ENCODE peak calls at places on chromosomes 7 and 10, in eight cellular contexts. T is dorsolateral prefrontal cortex; U is neuronal stem cell; D is activated naive CD4-positive, alpha-beta T cell treated with Interleukin-2 at 50 U/mL for 16 hours; Z is GM18507; W is iPS-NIHi11; O is MCF 10A; H is T-cell. K is an unnamed sample.

GRCh38 chr10:102133373-102134195 is 744 bp downstream of the PPRC1 start:
- DNase-seq in H (peak; percentile 15), T (peak; percentile 82), O (peak; percentile 73), Z (peak; percentile 49), D (peak; percentile 70), U (peak; percentile 45), W (peak; percentile 75), K (peak; percentile 41)

GRCh38 chr7:140055833-140056232 is 6.9 kb downstream of the PARP12 start:
- DNase-seq in D (no peak), H (no peak), W (no peak), Z (no peak), O (no peak), T (no peak), U (no peak), K (no peak)

GRCh38 chr7:131633342-131633843 is 77.0 kb upstream of the PODXL start:
- DNase-seq in D (no peak), U (no peak), T (no peak), Z (no peak), W (no peak), O (peak; percentile 35), H (no peak), K (no peak)

GRCh38 chr10:107072028-107072427 is 92.5 kb downstream of the SORCS1 start:
- DNase-seq in U (no peak), W (no peak), H (no peak), T (no peak), O (no peak), Z (no peak), D (no peak), K (no peak)

GRCh38 chr10:51773681-51774080 is 74.3 kb upstream of the CSTF2T start:
- DNase-seq in T (no peak), D (no peak), W (no peak), H (no peak), Z (no peak), O (no peak), U (no peak), K (no peak)

GRCh38 chr10:6033954-6034353 is 28.2 kb downstream of the IL2RA start:
- DNase-seq in U (no peak), H (no peak), W (no peak), T (no peak), O (no peak), D (no peak), Z (no peak), K (no peak)

GRCh38 chr10:14652067-14652466 is 122.6 kb downstream of the FAM107B start:
- DNase-seq in U (no peak), H (no peak), W (no peak), T (no peak), O (no peak), D (no peak), Z (no peak), K (no peak)

GRCh38 chr10:6062101-6062771 is at the start of gene IL2RA:
- DNase-seq in T (no peak), W (no peak), H (peak; percentile 34), Z (no peak), U (no peak), D (peak; percentile 82), O (no peak), K (no peak)

GRCh38 chr7:139078399-139078798 is 31.1 kb downstream of the ZC3HAV1 start:
- DNase-seq in O (no peak), U (no peak), Z (no peak), T (no peak), W (no peak), D (no peak), H (no peak), K (no peak)

GRCh38 chr10:118838364-118838763 is 83.6 kb upstream of the CACUL1 start:
- DNase-seq in D (no peak), H (no peak), Z (no peak), W (no peak), O (no peak), T (no peak), U (no peak), K (no peak)

GRCh38 chr10:35643151-35643975 is 1.3 kb upstream of the FZD8 start:
- DNase-seq in T (peak; percentile 59), D (peak; percentile 13), Z (no peak), O (peak; percentile 33), U (peak; percentile 43), H (no peak), W (peak; percentile 61), K (peak; percentile 54)

GRCh38 chr10:10798543-10799192 is 219.0 kb upstream of the CELF2 start:
- DNase-seq in Z (no peak), H (no peak), D (no peak), U (no peak), O (no peak), W (peak; percentile 29), T (peak; percentile 20), K (no peak)

GRCh38 chr7:50584793-50585399 is 19.7 kb upstream of the DDC start:
- DNase-seq in T (no peak), O (peak; percentile 18), Z (no peak), U (no peak), H (no peak), W (peak; percentile 20), D (no peak), K (no peak)

GRCh38 chr10:52533986-52534385 is 219.9 kb downstream of the DKK1 start:
- DNase-seq in Z (no peak), O (peak; percentile 27), H (no peak), U (no peak), T (no peak), W (no peak), D (no peak), K (no peak)

GRCh38 chr10:79445217-79445707 is at the start of gene ZCCHC24:
- DNase-seq in H (no peak), O (peak; percentile 46), Z (peak; percentile 35), W (peak; percentile 78), T (no peak), U (no peak), D (no peak), K (peak; percentile 73)

GRCh38 chr10:71727429-71728217 is 8.0 kb upstream of the C10orf105 start:
- DNase-seq in Z (no peak), O (peak; percentile 70), H (peak; percentile 69), T (no peak), U (no peak), W (no peak), D (peak; percentile 68), K (peak; percentile 84)

GRCh38 chr10:30985552-30985951 is 46.1 kb downstream of the ZNF438 start:
- DNase-seq in O (peak; percentile 63), W (no peak), Z (no peak), T (no peak), D (no peak), U (no peak), H (no peak), K (no peak)

GRCh38 chr7:95859434-95859833 is 87.1 kb downstream of the DYNC1I1 start:
- DNase-seq in H (no peak), O (no peak), U (no peak), Z (no peak), D (no peak), T (no peak), W (peak; percentile 10), K (no peak)

GRCh38 chr10:34954142-34954541 is 136.0 kb downstream of the CUL2 start:
- DNase-seq in O (peak; percentile 51), T (no peak), U (no peak), Z (no peak), W (peak; percentile 46), H (no peak), D (no peak), K (no peak)

GRCh38 chr7:134836447-134836846 is 57.0 kb downstream of the CALD1 start:
- DNase-seq in T (no peak), H (no peak), D (no peak), Z (no peak), U (no peak), O (no peak), W (no peak), K (peak; percentile 42)

GRCh38 chr7:120716306-120716705 is 141.6 kb downstream of the TSPAN12 start:
- DNase-seq in O (no peak), W (no peak), H (no peak), T (no peak), Z (no peak), D (no peak), U (peak; percentile 41), K (no peak)

GRCh38 chr7:77335581-77335980 is 80.6 kb downstream of the GSAP start:
- DNase-seq in W (no peak), T (no peak), O (no peak), Z (no peak), U (no peak), D (no peak), H (no peak), K (no peak)

GRCh38 chr7:131443496-131443895 is 112.9 kb downstream of the PODXL start:
- DNase-seq in U (no peak), W (no peak), Z (no peak), O (peak; percentile 16), H (no peak), T (no peak), D (no peak), K (no peak)

GRCh38 chr7:51647931-51648351 is 331.3 kb upstream of the COBL start:
- DNase-seq in W (no peak), T (peak; percentile 24), H (no peak), D (no peak), Z (no peak), U (no peak), O (peak; percentile 79), K (no peak)

GRCh38 chr10:124738441-124738840 is 5.7 kb downstream of the FAM53B start:
- DNase-seq in T (no peak), U (no peak), W (no peak), Z (no peak), O (no peak), D (no peak), H (no peak), K (no peak)